ENCODE peak calls at places on chromosomes 13 and 19, in four cellular contexts. C, P, J and K are unnamed samples.

GRCh38 chr13:112210401-112210800 is 143.5 kb downstream of the SOX1 start:
- DNase-seq in J (no peak), C (no peak), P (no peak), K (no peak)

GRCh38 chr13:40123962-40124647 is 468.6 kb downstream of the COG6 start:
- DNase-seq in P (no peak), J (no peak), C (no peak), K (no peak)

GRCh38 chr13:39035204-39035603 is 2.7 kb downstream of the PROSER1 start:
- DNase-seq in J (no peak), P (no peak), C (no peak), K (no peak)

GRCh38 chr19:679418-680286 is 3.5 kb downstream of the FSTL3 start:
- DNase-seq in C (peak), J (peak), P (no peak), K (no peak)

GRCh38 chr19:49058592-49058991 is 1.0 kb upstream of the CGB7 start:
- DNase-seq in J (no peak), C (no peak), P (no peak), K (no peak)

GRCh38 chr19:5623397-5624153 is 692 bp downstream of the SAFB start:
- DNase-seq in J (peak), P (no peak), C (peak), K (no peak)

GRCh38 chr19:49879243-49879960 is 1.9 kb downstream of the TBC1D17 start:
- DNase-seq in P (no peak), C (no peak), J (peak), K (peak)

GRCh38 chr19:45640849-45641273 is 1.7 kb upstream of the EML2 start:
- DNase-seq in P (no peak), J (peak), C (peak), K (no peak)

GRCh38 chr13:110419391-110419791 is 112.3 kb downstream of the COL4A2 start:
- DNase-seq in P (no peak), J (no peak), C (no peak), K (no peak)

GRCh38 chr13:99968521-99969367 is 2.8 kb downstream of the ZIC5 start:
- DNase-seq in C (no peak), P (no peak), J (no peak), K (no peak)

GRCh38 chr19:10182847-10183246 is 11.9 kb downstream of the DNMT1 start:
- DNase-seq in P (no peak), C (no peak), J (no peak), K (no peak)

GRCh38 chr13:112184261-112184660 is 117.3 kb downstream of the SOX1 start:
- DNase-seq in J (no peak), P (no peak), C (no peak), K (no peak)

GRCh38 chr13:111549464-111549863 is 229.0 kb downstream of the TEX29 start:
- DNase-seq in P (no peak), J (no peak), C (no peak), K (no peak)

GRCh38 chr19:16922592-16922934 is 33.8 kb downstream of the F2RL3 start:
- DNase-seq in C (no peak), J (no peak), P (no peak), K (no peak)

GRCh38 chr19:2428027-2428690 is 773 bp upstream of the TIMM13 start:
- DNase-seq in J (peak), P (no peak), C (no peak), K (no peak)

GRCh38 chr13:40812724-40813445 is 23.5 kb downstream of the SLC25A15 start:
- DNase-seq in P (no peak), C (no peak), J (no peak), K (no peak)

GRCh38 chr19:7475665-7476064 is 13.2 kb downstream of the PEX11G start:
- DNase-seq in J (no peak), C (no peak), P (no peak), K (no peak)

GRCh38 chr13:95745752-95746151 is 68.8 kb downstream of the DNAJC3 start:
- DNase-seq in C (no peak), P (no peak), J (no peak), K (no peak)

GRCh38 chr19:44607049-44607448 is 6.3 kb upstream of the IGSF23 start:
- DNase-seq in P (no peak), C (peak), J (no peak), K (no peak)

GRCh38 chr13:61463027-61463426 is 47.4 kb upstream of the PCDH20 start:
- DNase-seq in J (no peak), C (no peak), P (no peak), K (no peak)